ENCODE peak calls at places on chromosome 2, in four cellular contexts. One of them, this sample, is unnamed. For H3K4me1 and H3K27me3, the result is how much of the 10 kb centered on the place peaks cover.

GRCh38 chr2:70977605-70978205 is 725 bp upstream of the ANKRD53 start:
- DNase-seq in K562: no peak
- DNase-seq in CD4-positive, alpha-beta memory T cell: peak
- DNase-seq in HCT116: no peak
- DNase-seq in this sample: no peak

GRCh38 chr2:216866515-216867095 is 6.7 kb upstream of the TNP1 start:
- DNase-seq in HCT116: no peak
- DNase-seq in CD4-positive, alpha-beta memory T cell: no peak
- DNase-seq in K562: no peak
- DNase-seq in this sample: no peak

GRCh38 chr2:98476192-98476868 is 31.7 kb downstream of the INPP4A start:
- DNase-seq in HCT116: no peak
- DNase-seq in K562: no peak
- DNase-seq in CD4-positive, alpha-beta memory T cell: no peak
- DNase-seq in this sample: no peak

GRCh38 chr2:123566291-123566946 is 458.7 kb upstream of the CNTNAP5 start:
- DNase-seq in K562: no peak
- DNase-seq in HCT116: no peak
- DNase-seq in CD4-positive, alpha-beta memory T cell: no peak
- DNase-seq in this sample: no peak

GRCh38 chr2:52572469-52572894 is 1195.1 kb upstream of the CHAC2 start:
- DNase-seq in K562: no peak
- DNase-seq in HCT116: no peak
- DNase-seq in CD4-positive, alpha-beta memory T cell: no peak
- DNase-seq in this sample: no peak

GRCh38 chr2:33018271-33018670 is 71.5 kb downstream of the LTBP1 start:
- DNase-seq in HCT116: no peak
- DNase-seq in K562: no peak
- DNase-seq in CD4-positive, alpha-beta memory T cell: no peak
- DNase-seq in this sample: no peak

GRCh38 chr2:111659361-111660281 is 224.4 kb downstream of the ANAPC1 start:
- DNase-seq in CD4-positive, alpha-beta memory T cell: no peak
- DNase-seq in K562: no peak
- DNase-seq in HCT116: peak
- DNase-seq in this sample: no peak

GRCh38 chr2:19753818-19754217 is 148.0 kb downstream of the TTC32 start:
- DNase-seq in K562: no peak
- DNase-seq in CD4-positive, alpha-beta memory T cell: no peak
- DNase-seq in HCT116: no peak
- DNase-seq in this sample: no peak

GRCh38 chr2:148812306-148812705 is 62.7 kb upstream of the KIF5C start:
- DNase-seq in HCT116: no peak
- DNase-seq in K562: no peak
- DNase-seq in CD4-positive, alpha-beta memory T cell: no peak
- DNase-seq in this sample: no peak

GRCh38 chr2:219252570-219252899 is 508 bp upstream of the TUBA4B start:
- DNase-seq in CD4-positive, alpha-beta memory T cell: no peak
- DNase-seq in K562: peak
- DNase-seq in HCT116: no peak
- DNase-seq in this sample: no peak

GRCh38 chr2:102110596-102111334 is 31.8 kb upstream of the IL1R1 start:
- DNase-seq in HCT116: no peak
- DNase-seq in K562: no peak
- DNase-seq in CD4-positive, alpha-beta memory T cell: no peak
- DNase-seq in this sample: no peak

GRCh38 chr2:223122706-223123265 is 70.8 kb downstream of the KCNE4 start:
- DNase-seq in K562: no peak
- DNase-seq in CD4-positive, alpha-beta memory T cell: no peak
- DNase-seq in HCT116: no peak
- DNase-seq in this sample: no peak

GRCh38 chr2:38982497-38982896 is 92.8 kb downstream of the ARHGEF33 start:
- DNase-seq in K562: no peak
- DNase-seq in HCT116: no peak
- DNase-seq in CD4-positive, alpha-beta memory T cell: no peak
- DNase-seq in this sample: no peak

GRCh38 chr2:40831313-40831873 is 379.5 kb upstream of the SLC8A1 start:
- DNase-seq in K562: no peak
- DNase-seq in CD4-positive, alpha-beta memory T cell: no peak
- DNase-seq in HCT116: no peak
- DNase-seq in this sample: no peak

GRCh38 chr2:225494100-225494459 is 94.6 kb downstream of the NYAP2 start:
- DNase-seq in CD4-positive, alpha-beta memory T cell: no peak
- DNase-seq in HCT116: no peak
- DNase-seq in K562: no peak
- DNase-seq in this sample: no peak

GRCh38 chr2:205967391-205968075 is 118.4 kb downstream of the INO80D start:
- DNase-seq in HCT116: no peak
- DNase-seq in CD4-positive, alpha-beta memory T cell: no peak
- DNase-seq in K562: no peak
- DNase-seq in this sample: no peak

GRCh38 chr2:17539993-17540812 is at the start of gene VSNL1:
- DNase-seq in HCT116: peak
- DNase-seq in K562: peak
- DNase-seq in CD4-positive, alpha-beta memory T cell: no peak
- DNase-seq in this sample: peak

DNA sequence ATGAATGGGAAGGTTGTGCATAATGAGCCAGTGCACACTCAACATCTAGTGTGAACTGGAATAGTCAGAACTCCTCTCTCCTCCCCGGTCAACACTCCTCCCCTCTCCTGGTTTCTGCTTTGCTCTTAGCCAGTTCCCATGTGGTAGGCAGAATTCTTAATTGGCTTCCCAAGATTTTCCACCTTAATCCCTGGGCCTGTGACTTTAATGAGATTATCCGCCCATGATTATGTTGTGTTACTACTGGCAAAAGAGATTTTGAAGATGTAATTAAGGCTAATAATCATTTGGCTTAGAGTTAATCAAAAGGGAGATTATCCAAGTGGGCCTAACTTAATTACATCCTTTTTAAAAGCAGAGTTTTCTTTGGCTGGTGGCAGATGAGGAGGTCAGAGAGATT is 34.2 kb upstream of the REV1 start:
- DNase-seq in K562: no peak
- DNase-seq in CD4-positive, alpha-beta memory T cell: no peak
- DNase-seq in HCT116: no peak
- DNase-seq in this sample: no peak
- H3K4me3 ChIP-seq in K562: no peak
- H3K4me3 ChIP-seq in CD4-positive, alpha-beta memory T cell: no peak
- H3K4me3 ChIP-seq in HCT116: no peak
- H3K4me3 ChIP-seq in this sample: no peak

DNA sequence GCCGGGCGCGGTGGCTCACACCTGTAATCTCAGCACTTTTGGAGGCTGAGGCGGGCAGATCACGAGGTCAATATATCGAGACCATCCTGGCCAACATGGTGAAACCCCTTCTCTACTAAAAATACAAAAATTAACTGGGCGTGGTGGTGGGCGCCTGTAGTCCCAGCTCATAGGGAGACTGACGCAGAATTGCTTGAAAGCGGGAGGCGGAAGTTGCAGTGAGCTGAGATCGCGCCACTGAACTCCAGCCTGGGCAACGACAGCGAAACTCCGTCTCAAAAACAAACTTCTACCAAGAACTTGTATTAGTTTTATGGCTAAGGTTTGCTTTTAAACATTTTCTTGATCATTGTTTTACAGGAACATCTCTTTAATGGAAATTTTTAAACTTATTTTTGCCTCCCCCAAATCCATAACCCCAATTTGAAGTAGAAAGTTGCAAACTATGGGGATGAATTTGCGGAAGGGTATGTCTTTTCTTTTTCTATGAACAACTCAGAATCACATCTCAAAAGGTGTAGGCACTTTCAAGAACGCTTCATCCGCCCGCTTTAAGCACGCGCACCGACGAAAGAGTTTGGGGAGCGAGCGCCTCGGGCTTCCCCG is 46.8 kb upstream of the PTMA start:
- DNase-seq in CD4-positive, alpha-beta memory T cell: no peak
- DNase-seq in HCT116: no peak
- DNase-seq in K562: no peak
- DNase-seq in this sample: no peak
- H3K4me1 ChIP-seq in CD4-positive, alpha-beta memory T cell: under half
- H3K4me1 ChIP-seq in HCT116: under half
- H3K4me1 ChIP-seq in K562: under half
- H3K4me1 ChIP-seq in this sample: under half

DNA sequence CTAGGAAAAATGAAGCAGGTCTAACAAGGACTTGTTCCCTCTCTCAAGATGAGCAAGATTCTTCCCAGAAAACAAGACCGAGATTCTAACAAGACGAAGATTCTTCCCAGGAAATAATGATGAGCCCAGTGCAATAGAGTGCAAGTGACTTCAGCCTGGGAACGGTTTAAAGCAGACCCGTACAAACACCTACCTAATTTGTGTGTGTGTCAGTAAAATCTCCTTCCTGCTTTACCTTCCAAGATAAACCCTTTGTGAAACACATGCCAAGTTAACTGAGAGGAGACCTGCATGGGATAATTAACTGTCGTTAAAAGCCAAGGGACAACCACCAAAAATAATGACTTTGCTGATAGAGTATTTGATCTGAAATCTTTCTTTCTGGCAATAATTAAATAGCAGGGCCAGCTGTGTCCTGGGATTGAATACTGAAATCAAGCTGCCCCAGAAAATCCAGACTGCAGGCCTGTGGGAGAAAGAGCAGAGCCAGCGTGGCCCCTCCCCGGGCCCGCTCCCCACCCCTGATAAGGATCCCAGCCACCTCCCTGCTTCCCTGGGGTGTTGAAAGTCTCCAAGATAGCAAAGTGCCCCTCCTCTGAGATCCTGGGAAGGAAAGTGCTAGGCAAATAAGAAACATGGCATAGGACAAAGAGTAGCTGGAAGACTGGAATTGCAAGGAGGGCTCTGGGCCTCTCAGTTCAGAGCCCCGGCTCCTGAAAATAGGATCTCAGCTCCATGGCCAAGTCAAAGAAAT is 145.5 kb downstream of the CYP26B1 start:
- DNase-seq in K562: no peak
- DNase-seq in CD4-positive, alpha-beta memory T cell: no peak
- DNase-seq in HCT116: no peak
- DNase-seq in this sample: no peak
- H3K27me3 ChIP-seq in K562: under half
- H3K27me3 ChIP-seq in CD4-positive, alpha-beta memory T cell: under half
- H3K27me3 ChIP-seq in HCT116: under half
- H3K27me3 ChIP-seq in this sample: under half

GRCh38 chr2:159287733-159288132 is 1.2 kb upstream of the WDSUB1 start:
- DNase-seq in HCT116: no peak
- DNase-seq in K562: no peak
- DNase-seq in CD4-positive, alpha-beta memory T cell: no peak
- DNase-seq in this sample: no peak
- H3K4me3 ChIP-seq in HCT116: peak
- H3K4me3 ChIP-seq in K562: no peak
- H3K4me3 ChIP-seq in CD4-positive, alpha-beta memory T cell: no peak
- H3K4me3 ChIP-seq in this sample: no peak

GRCh38 chr2:200469708-200470600 is 39.9 kb downstream of the KCTD18 start:
- DNase-seq in CD4-positive, alpha-beta memory T cell: no peak
- DNase-seq in K562: no peak
- DNase-seq in HCT116: no peak
- DNase-seq in this sample: no peak
- H3K4me1 ChIP-seq in CD4-positive, alpha-beta memory T cell: under half
- H3K4me1 ChIP-seq in K562: under half
- H3K4me1 ChIP-seq in HCT116: under half
- H3K4me1 ChIP-seq in this sample: under half

DNA sequence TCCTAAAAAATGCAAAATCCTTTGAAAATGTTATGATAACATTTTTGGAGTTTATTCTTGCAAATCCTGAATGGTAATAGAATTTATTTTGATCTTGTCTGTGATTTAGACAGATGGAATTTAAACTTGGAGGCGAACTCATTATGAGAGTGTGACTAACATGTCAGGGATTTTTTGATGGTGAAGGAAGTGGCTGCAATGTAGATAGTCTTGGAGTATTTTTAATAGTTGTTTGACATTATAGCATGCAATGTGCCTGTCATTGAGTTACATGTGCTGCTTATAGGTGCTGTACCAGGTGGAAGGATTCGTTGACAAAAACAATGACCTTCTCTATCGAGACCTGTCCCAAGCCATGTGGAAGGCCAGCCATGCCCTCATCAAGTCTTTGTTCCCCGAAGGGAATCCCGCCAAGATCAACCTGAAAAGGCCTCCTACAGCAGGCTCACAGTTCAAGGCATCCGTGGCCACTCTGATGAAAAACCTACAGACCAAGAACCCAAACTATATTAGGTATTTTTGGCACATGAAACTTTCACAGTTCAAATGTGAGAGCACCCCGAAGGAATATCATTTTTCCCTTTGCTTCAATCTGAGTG is 141.8 kb downstream of the MYO1B start:
- DNase-seq in K562: no peak
- DNase-seq in HCT116: no peak
- DNase-seq in CD4-positive, alpha-beta memory T cell: no peak
- DNase-seq in this sample: no peak
- H3K27me3 ChIP-seq in K562: under half
- H3K27me3 ChIP-seq in HCT116: under half
- H3K27me3 ChIP-seq in CD4-positive, alpha-beta memory T cell: under half
- H3K27me3 ChIP-seq in this sample: under half